ENCODE peak calls at places on chromosomes 13 and 19, in six cellular contexts. I, Q, B, J, A and W are unnamed samples.

GRCh38 chr13:113608967-113609533 is 24.5 kb downstream of the TFDP1 start:
- DNase-seq in J (no peak), Q (no peak), B (no peak), I (no peak), A (no peak), W (no peak)

GRCh38 chr13:44744880-44745633 is 168.9 kb upstream of the TSC22D1 start:
- DNase-seq in J (no peak), Q (no peak), B (no peak), A (no peak), I (no peak), W (no peak)

GRCh38 chr19:47447470-47448359 is 24.0 kb downstream of the SLC8A2 start:
- DNase-seq in Q (peak; percentile 47), A (peak; percentile 58), B (no peak), J (peak; percentile 52), I (peak; percentile 39), W (peak; percentile 20)

GRCh38 chr19:29328586-29328985 is 115.6 kb upstream of the UQCRFS1 start:
- DNase-seq in Q (no peak), B (no peak), I (no peak), J (no peak), A (no peak), W (no peak)

GRCh38 chr13:70568571-70568970 is 460.3 kb upstream of the KLHL1 start:
- DNase-seq in J (no peak), I (peak; percentile 52), B (peak; percentile 37), A (no peak), Q (peak; percentile 71), W (no peak)

GRCh38 chr13:99501952-99502310 is 659 bp downstream of the TM9SF2 start:
- DNase-seq in A (no peak), J (no peak), I (peak; percentile 35), B (no peak), Q (peak; percentile 47), W (no peak)

GRCh38 chr19:10293637-10294367 is 4.0 kb downstream of the ICAM5 start:
- DNase-seq in A (no peak), J (no peak), B (no peak), I (no peak), Q (no peak), W (no peak)

GRCh38 chr13:99470027-99470426 is 31.2 kb upstream of the TM9SF2 start:
- DNase-seq in B (no peak), A (no peak), J (no peak), I (no peak), Q (no peak), W (no peak)

GRCh38 chr19:54178581-54179261 is 5.8 kb upstream of the TMC4 start:
- DNase-seq in B (no peak), A (no peak), I (no peak), J (no peak), Q (no peak), W (peak; percentile 11)

GRCh38 chr13:94020833-94021232 is 458.6 kb downstream of the DCT start:
- DNase-seq in B (no peak), I (peak; percentile 11), A (no peak), J (no peak), Q (no peak), W (no peak)

GRCh38 chr13:106311004-106311403 is 224.5 kb downstream of the EFNB2 start:
- DNase-seq in Q (no peak), J (no peak), I (no peak), B (no peak), A (no peak), W (no peak)

GRCh38 chr13:50543767-50544166 is 299.7 kb downstream of the DLEU7 start:
- DNase-seq in J (peak; percentile 25), I (peak; percentile 90), A (no peak), B (no peak), Q (peak; percentile 77), W (no peak)

GRCh38 chr19:5131866-5132561 is 163.1 kb downstream of the KDM4B start:
- DNase-seq in Q (no peak), I (no peak), A (no peak), B (no peak), J (no peak), W (no peak)

GRCh38 chr13:80339841-80340642 is 884 bp downstream of the SPRY2 start:
- DNase-seq in Q (peak; percentile 73), I (peak; percentile 58), B (no peak), J (peak; percentile 64), A (peak; percentile 10), W (peak; percentile 52)

GRCh38 chr19:55209430-55210119 is at the start of gene PTPRH:
- DNase-seq in I (no peak), B (no peak), Q (no peak), J (no peak), A (peak; percentile 77), W (no peak)

GRCh38 chr13:20489185-20489820 is 36.4 kb downstream of the CRYL1 start:
- DNase-seq in A (no peak), Q (no peak), J (no peak), I (no peak), B (peak; percentile 52), W (no peak)

GRCh38 chr13:106700007-106700950 is 132.3 kb upstream of the ARGLU1 start:
- DNase-seq in I (no peak), B (no peak), J (no peak), A (no peak), Q (no peak), W (no peak)

GRCh38 chr19:41234512-41235208 is 15.6 kb downstream of the AXL start:
- DNase-seq in Q (no peak), A (no peak), I (no peak), B (no peak), J (no peak), W (no peak)

GRCh38 chr19:15398501-15399233 is 19.1 kb upstream of the AKAP8 start:
- DNase-seq in J (no peak), I (no peak), B (no peak), Q (no peak), A (no peak), W (no peak)

GRCh38 chr13:26482451-26483197 is 74.9 kb upstream of the WASF3 start:
- DNase-seq in B (peak; percentile 79), Q (peak; percentile 84), J (peak; percentile 55), A (peak; percentile 21), I (peak; percentile 72), W (no peak)